ENCODE peak calls at places on chromosomes 7 and 10, in ten cellular contexts. Y is IMR-90; H is stomach; W is HCT116; R is CD4-positive, alpha-beta T cell; G is WERI-Rb-1; J is astrocyte; Z is tibial artery; P is psoas muscle; A is PC-3. F is an unnamed sample.
A peak's percentile ranks its signal among the peaks of the same experiment; 100 is the strongest.

GRCh38 chr7:155648752-155649339 is 4.4 kb downstream of the RBM33 start:
- DNase-seq in J (no peak), R (no peak), P (no peak), Y (no peak), G (no peak), H (no peak), A (no peak), W (no peak), Z (no peak), F (no peak)

GRCh38 chr10:60367431-60367830 is 22.2 kb downstream of the ANK3 start:
- DNase-seq in P (no peak), G (no peak), R (no peak), W (no peak), H (no peak), Y (no peak), Z (no peak), J (no peak), A (no peak), F (no peak)

GRCh38 chr7:121301441-121302213 is 27.2 kb upstream of the WNT16 start:
- DNase-seq in R (no peak), J (no peak), H (no peak), P (no peak), W (no peak), G (no peak), Z (no peak), A (peak; percentile 23), Y (peak; percentile 27), F (no peak)

GRCh38 chr7:114243019-114243507 is 171.6 kb upstream of the FOXP2 start:
- DNase-seq in J (peak; percentile 64), A (no peak), W (peak; percentile 63), P (no peak), R (no peak), Y (no peak), Z (no peak), H (no peak), G (no peak), F (no peak)

GRCh38 chr7:4247106-4247876 is 434.8 kb upstream of the FOXK1 start:
- DNase-seq in Y (no peak), Z (no peak), A (no peak), J (no peak), P (no peak), W (no peak), H (no peak), R (no peak), G (no peak), F (no peak)

GRCh38 chr10:130929422-130930325 is 381.8 kb downstream of the TCERG1L start:
- DNase-seq in G (no peak), P (no peak), Z (no peak), W (no peak), Y (no peak), J (no peak), R (no peak), H (no peak), A (no peak), F (no peak)

GRCh38 chr10:120666311-120666710 is 184.9 kb upstream of the WDR11 start:
- DNase-seq in W (no peak), P (no peak), H (no peak), R (no peak), Z (no peak), Y (no peak), G (peak; percentile 57), J (no peak), A (no peak), F (no peak)

GRCh38 chr7:121313220-121313792 is 15.5 kb upstream of the WNT16 start:
- DNase-seq in R (no peak), Z (no peak), Y (no peak), H (no peak), W (no peak), P (no peak), J (no peak), A (peak; percentile 39), G (no peak), F (no peak)

GRCh38 chr10:78925800-78926319 is 142.9 kb upstream of the ZMIZ1 start:
- DNase-seq in A (peak; percentile 100), P (no peak), J (peak; percentile 99), W (no peak), Z (no peak), H (no peak), G (no peak), Y (peak; percentile 98), R (no peak), F (no peak)

GRCh38 chr10:78928330-78928729 is 140.4 kb upstream of the ZMIZ1 start:
- DNase-seq in Z (no peak), R (no peak), A (no peak), P (no peak), Y (no peak), H (no peak), W (no peak), G (no peak), J (no peak), F (no peak)

GRCh38 chr10:78925275-78925674 is 143.5 kb upstream of the ZMIZ1 start:
- DNase-seq in G (no peak), H (no peak), P (no peak), A (no peak), Y (no peak), R (no peak), W (no peak), J (no peak), Z (no peak), F (no peak)

GRCh38 chr10:78924319-78925003 is 144.3 kb upstream of the ZMIZ1 start:
- DNase-seq in A (no peak), J (no peak), W (no peak), H (no peak), Z (no peak), P (no peak), R (no peak), G (no peak), Y (no peak), F (no peak)

GRCh38 chr10:78927257-78927995 is 141.3 kb upstream of the ZMIZ1 start:
- DNase-seq in G (no peak), Y (no peak), J (no peak), P (no peak), W (peak; percentile 68), Z (no peak), H (peak; percentile 38), R (no peak), A (peak; percentile 100), F (no peak)
- H3K9me3 ChIP-seq in G (no peaks in the 10 kb centered on the region), Y (no peaks in the 10 kb centered on the region), J (no peaks in the 10 kb centered on the region), P (no peaks in the 10 kb centered on the region), W (no peaks in the 10 kb centered on the region), Z (no peaks in the 10 kb centered on the region), H (no peaks in the 10 kb centered on the region), R (no peaks in the 10 kb centered on the region), A (no peaks in the 10 kb centered on the region), F (no peaks in the 10 kb centered on the region)

GRCh38 chr7:77825140-77825539 is 26.6 kb downstream of the PHTF2 start:
- DNase-seq in H (no peak), Y (no peak), P (no peak), A (no peak), G (no peak), J (no peak), W (no peak), Z (no peak), R (no peak), F (no peak)

GRCh38 chr7:77820967-77821366 is 22.4 kb downstream of the PHTF2 start:
- DNase-seq in J (no peak), A (no peak), G (no peak), P (no peak), H (no peak), Y (no peak), R (no peak), W (no peak), Z (no peak), F (no peak)

GRCh38 chr7:77824636-77825035 is 26.1 kb downstream of the PHTF2 start:
- DNase-seq in J (no peak), W (no peak), R (no peak), Y (no peak), P (no peak), A (no peak), H (no peak), Z (no peak), G (no peak), F (no peak)

GRCh38 chr7:77823787-77824186 is 25.2 kb downstream of the PHTF2 start:
- DNase-seq in Z (no peak), R (no peak), A (no peak), G (no peak), Y (no peak), P (no peak), H (no peak), W (no peak), J (peak; percentile 27), F (no peak)

GRCh38 chr7:77822269-77822668 is 23.7 kb downstream of the PHTF2 start:
- DNase-seq in J (no peak), H (no peak), W (no peak), G (no peak), R (no peak), Z (no peak), A (no peak), Y (no peak), P (no peak), F (no peak)
- H3K9me3 ChIP-seq in J (peaks cover 13% of the 10 kb centered on the region), H (peaks cover 55% of the 10 kb centered on the region), W (peaks cover 15% of the 10 kb centered on the region), G (peaks cover 7% of the 10 kb centered on the region), R (peaks cover 52% of the 10 kb centered on the region), Z (peaks cover 33% of the 10 kb centered on the region), A (peaks cover 16% of the 10 kb centered on the region), Y (peaks cover 26% of the 10 kb centered on the region), P (peaks cover 16% of the 10 kb centered on the region), F (peaks cover 3% of the 10 kb centered on the region)

GRCh38 chr7:63112764-63113712 is 885.6 kb upstream of the ZNF722 start:
- DNase-seq in Z (no peak), Y (no peak), G (no peak), H (no peak), R (no peak), J (no peak), A (no peak), P (no peak), W (no peak), F (no peak)

GRCh38 chr7:63113713-63114285 is 884.9 kb upstream of the ZNF722 start:
- DNase-seq in H (no peak), W (no peak), Y (no peak), A (no peak), J (no peak), P (no peak), G (no peak), R (no peak), Z (no peak), F (no peak)

DNA sequence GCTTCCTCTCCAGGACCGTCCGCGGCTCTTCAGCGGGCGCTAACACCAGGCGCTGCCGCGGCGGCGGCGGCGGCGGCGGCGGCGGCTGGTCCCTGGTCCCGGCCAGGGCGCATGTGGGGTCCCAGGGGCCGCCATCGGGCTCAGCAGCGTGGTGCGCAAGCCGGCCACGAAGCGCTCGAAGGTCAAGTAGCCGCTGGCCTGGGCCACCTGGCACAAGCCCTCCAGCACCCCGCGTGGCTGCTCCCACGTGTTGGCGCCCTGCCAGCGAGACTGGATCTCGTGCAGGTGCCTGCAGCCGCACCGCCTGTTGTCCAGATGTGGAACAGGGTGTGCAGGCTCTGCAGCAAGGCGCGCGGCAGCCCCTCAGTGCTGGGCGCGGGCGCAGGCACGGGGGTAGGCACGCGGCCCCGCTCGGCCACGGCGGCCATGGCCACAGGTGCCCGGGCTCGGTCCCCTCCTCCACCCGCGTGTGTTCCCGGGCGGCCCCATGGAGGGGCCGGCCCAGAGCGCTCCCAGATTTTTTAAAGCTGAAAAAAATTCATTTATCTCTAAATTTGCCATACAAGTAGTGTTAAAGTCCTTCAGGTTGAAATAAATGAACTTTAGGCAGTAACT is 884.2 kb upstream of the ZNF722 start:
- DNase-seq in G (no peak), R (no peak), H (no peak), W (no peak), P (no peak), A (no peak), Z (no peak), Y (no peak), J (no peak), F (no peak)
- H3K9me3 ChIP-seq in G (peaks cover 18% of the 10 kb centered on the region), R (no peaks in the 10 kb centered on the region), H (peaks cover 55% of the 10 kb centered on the region), W (peaks cover 10% of the 10 kb centered on the region), P (no peaks in the 10 kb centered on the region), A (peaks cover 8% of the 10 kb centered on the region), Z (peaks cover 20% of the 10 kb centered on the region), Y (peaks cover 19% of the 10 kb centered on the region), J (peaks cover 6% of the 10 kb centered on the region), F (peaks cover 27% of the 10 kb centered on the region)

DNA sequence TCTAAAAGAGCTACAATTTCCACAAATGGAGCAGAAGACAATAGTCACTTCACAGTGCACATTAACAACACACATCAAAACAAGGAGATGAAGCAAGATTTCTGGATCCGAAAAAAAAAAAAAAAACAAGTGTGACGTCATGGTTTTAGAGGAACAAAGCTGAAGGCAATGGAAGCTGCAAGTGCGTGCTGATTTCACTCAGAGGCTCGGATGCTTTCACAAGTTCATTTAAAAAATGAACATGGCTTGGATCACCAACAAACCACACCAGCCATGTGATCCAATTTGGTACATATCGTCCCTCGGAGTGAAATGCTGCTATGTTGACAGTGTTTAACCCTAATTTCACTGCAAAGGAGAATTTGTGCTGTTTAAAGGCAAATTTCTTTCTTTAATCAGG is 337.0 kb upstream of the PRKCQ start:
- DNase-seq in J (no peak), G (no peak), Z (no peak), Y (no peak), P (no peak), R (no peak), W (no peak), H (no peak), A (no peak), F (no peak)
- H3K9me3 ChIP-seq in J (no peaks in the 10 kb centered on the region), G (no peaks in the 10 kb centered on the region), Z (no peaks in the 10 kb centered on the region), Y (no peaks in the 10 kb centered on the region), P (no peaks in the 10 kb centered on the region), R (no peaks in the 10 kb centered on the region), W (no peaks in the 10 kb centered on the region), H (no peaks in the 10 kb centered on the region), A (no peaks in the 10 kb centered on the region), F (no peaks in the 10 kb centered on the region)